ENCODE peak calls at places on chromosome 5, in five cellular contexts. X is IMR-90; E is naive thymus-derived CD4-positive, alpha-beta T cell; F is esophagus squamous epithelium; K is neuronal stem cell. Y is an unnamed sample. For H3K4me1, the result is how much of the 10 kb centered on the place peaks cover.

GRCh38 chr5:23483090-23483489 is 24.3 kb upstream of the PRDM9 start:
- DNase-seq in X (no peak), K (no peak), F (no peak), E (no peak), Y (no peak)

GRCh38 chr5:72447751-72448150 is 59.5 kb downstream of the ZNF366 start:
- DNase-seq in K (no peak), E (no peak), F (no peak), X (no peak), Y (no peak)

GRCh38 chr5:107672212-107673105 is 1.7 kb upstream of the EFNA5 start:
- DNase-seq in E (no peak), F (no peak), X (peak), K (peak), Y (peak)

GRCh38 chr5:172830876-172831662 is 3.0 kb upstream of the ERGIC1 start:
- DNase-seq in F (no peak), E (no peak), K (no peak), X (peak), Y (no peak)

GRCh38 chr5:141514330-141515111 is 25.6 kb downstream of the PCDHGC5 start:
- DNase-seq in K (no peak), F (no peak), E (no peak), X (peak), Y (no peak)

GRCh38 chr5:155728857-155729683 is 597.9 kb upstream of the SGCD start:
- DNase-seq in E (no peak), F (no peak), K (peak), X (no peak), Y (no peak)

GRCh38 chr5:116237917-116238502 is 153.2 kb downstream of the COMMD10 start:
- DNase-seq in F (no peak), X (no peak), K (no peak), E (no peak), Y (no peak)

GRCh38 chr5:170006016-170006415 is 25.7 kb upstream of the INSYN2B start:
- DNase-seq in F (no peak), E (no peak), K (no peak), X (no peak), Y (no peak)

GRCh38 chr5:177374211-177374610 is 10.0 kb upstream of the SLC34A1 start:
- DNase-seq in F (no peak), E (no peak), K (no peak), X (no peak), Y (no peak)

GRCh38 chr5:124871299-124871698 is 124.9 kb upstream of the ZNF608 start:
- DNase-seq in X (peak), F (no peak), E (no peak), K (no peak), Y (no peak)

GRCh38 chr5:149425729-149426128 is 46.6 kb upstream of the IL17B start:
- DNase-seq in K (no peak), X (no peak), E (no peak), F (no peak), Y (no peak)

GRCh38 chr5:95841914-95842812 is 19.6 kb upstream of the GLRX start:
- DNase-seq in F (no peak), X (peak), K (no peak), E (no peak), Y (no peak)

GRCh38 chr5:16007750-16008415 is 171.7 kb downstream of the MARCHF11 start:
- DNase-seq in K (no peak), F (no peak), E (no peak), X (no peak), Y (no peak)

GRCh38 chr5:17081142-17081541 is 136.3 kb upstream of the BASP1 start:
- DNase-seq in F (no peak), K (no peak), X (no peak), E (no peak), Y (no peak)

GRCh38 chr5:140251527-140251973 is 51.4 kb downstream of the PFDN1 start:
- DNase-seq in X (peak), K (no peak), F (no peak), E (peak), Y (peak)

GRCh38 chr5:138032028-138032571 is 779 bp downstream of the FAM13B start:
- DNase-seq in K (no peak), F (peak), E (no peak), X (peak), Y (peak)

GRCh38 chr5:93717162-93717561 is 24.2 kb downstream of the POU5F2 start:
- DNase-seq in F (no peak), X (peak), E (no peak), K (no peak), Y (no peak)

GRCh38 chr5:36535390-36535789 is 71.0 kb upstream of the SLC1A3 start:
- DNase-seq in F (no peak), X (no peak), K (no peak), E (no peak), Y (no peak)

GRCh38 chr5:92613546-92613945 is 967.5 kb downstream of the NR2F1-AS1 start:
- DNase-seq in F (no peak), K (no peak), X (peak), E (no peak), Y (no peak)

GRCh38 chr5:142141463-142141862 is 32.9 kb downstream of the NDFIP1 start:
- DNase-seq in E (no peak), F (no peak), X (no peak), K (no peak), Y (no peak)

GRCh38 chr5:31280210-31280609 is 86.7 kb downstream of the CDH6 start:
- DNase-seq in K (no peak), E (no peak), X (peak), F (no peak), Y (no peak)

GRCh38 chr5:27137329-27137728 is 98.9 kb upstream of the CDH9 start:
- DNase-seq in X (no peak), F (no peak), E (no peak), K (no peak), Y (no peak)

GRCh38 chr5:161034456-161034855 is 182.4 kb upstream of the ATP10B start:
- DNase-seq in F (no peak), X (no peak), K (no peak), E (no peak), Y (no peak)

GRCh38 chr5:93793159-93793781 is 51.9 kb upstream of the POU5F2 start:
- DNase-seq in K (no peak), E (no peak), F (no peak), X (no peak), Y (no peak)

GRCh38 chr5:59654691-59655090 is 238.8 kb downstream of the PDE4D start:
- DNase-seq in F (no peak), E (no peak), K (no peak), X (no peak), Y (no peak)

GRCh38 chr5:80251636-80252035 is 4.2 kb downstream of the SERINC5 start:
- DNase-seq in X (peak), K (no peak), E (no peak), F (no peak), Y (no peak)

GRCh38 chr5:135046661-135047346 is 12.8 kb upstream of the PITX1 start:
- DNase-seq in X (no peak), K (no peak), E (no peak), F (no peak), Y (no peak)

GRCh38 chr5:137959488-137959887 is 70.2 kb downstream of the PKD2L2 start:
- DNase-seq in F (no peak), X (no peak), E (no peak), K (no peak), Y (no peak)

GRCh38 chr5:177520271-177520670 is 3.5 kb upstream of the DDX41 start:
- DNase-seq in F (no peak), E (no peak), K (no peak), X (no peak), Y (no peak)

GRCh38 chr5:80078921-80079320 is 43.8 kb downstream of the THBS4 start:
- DNase-seq in X (no peak), F (no peak), K (no peak), E (no peak), Y (no peak)

GRCh38 chr5:4614088-4614487 is 526.0 kb upstream of the ADAMTS16 start:
- DNase-seq in F (no peak), K (no peak), E (no peak), X (no peak), Y (no peak)

GRCh38 chr5:19959830-19960384 is 28.1 kb downstream of the CDH18 start:
- DNase-seq in X (no peak), F (no peak), E (no peak), K (no peak), Y (no peak)

GRCh38 chr5:175032741-175033151 is 308.4 kb downstream of the MSX2 start:
- DNase-seq in K (no peak), X (no peak), F (no peak), E (no peak), Y (no peak)

GRCh38 chr5:116409591-116410296 is 164.9 kb downstream of the SEMA6A start:
- DNase-seq in X (no peak), E (no peak), F (no peak), K (no peak), Y (no peak)

GRCh38 chr5:117473075-117473595 is 898.5 kb upstream of the SEMA6A start:
- DNase-seq in F (no peak), E (no peak), X (no peak), K (peak), Y (no peak)

GRCh38 chr5:9198399-9198798 is 347.5 kb downstream of the SEMA5A start:
- DNase-seq in F (no peak), X (peak), E (no peak), K (no peak), Y (no peak)

GRCh38 chr5:9192286-9192685 is 353.6 kb downstream of the SEMA5A start:
- DNase-seq in F (no peak), K (no peak), E (no peak), X (no peak), Y (no peak)

GRCh38 chr5:9197881-9198260 is 348.0 kb downstream of the SEMA5A start:
- DNase-seq in E (no peak), X (peak), K (no peak), F (no peak), Y (no peak)

GRCh38 chr5:9194509-9194908 is 351.4 kb downstream of the SEMA5A start:
- DNase-seq in E (no peak), X (peak), F (no peak), K (no peak), Y (no peak)

GRCh38 chr5:9196403-9197224 is 349.3 kb downstream of the SEMA5A start:
- DNase-seq in F (no peak), K (peak), E (no peak), X (peak), Y (no peak)
- H3K4me3 ChIP-seq in F (no peak), K (no peak), E (no peak), X (no peak), Y (no peak)

DNA sequence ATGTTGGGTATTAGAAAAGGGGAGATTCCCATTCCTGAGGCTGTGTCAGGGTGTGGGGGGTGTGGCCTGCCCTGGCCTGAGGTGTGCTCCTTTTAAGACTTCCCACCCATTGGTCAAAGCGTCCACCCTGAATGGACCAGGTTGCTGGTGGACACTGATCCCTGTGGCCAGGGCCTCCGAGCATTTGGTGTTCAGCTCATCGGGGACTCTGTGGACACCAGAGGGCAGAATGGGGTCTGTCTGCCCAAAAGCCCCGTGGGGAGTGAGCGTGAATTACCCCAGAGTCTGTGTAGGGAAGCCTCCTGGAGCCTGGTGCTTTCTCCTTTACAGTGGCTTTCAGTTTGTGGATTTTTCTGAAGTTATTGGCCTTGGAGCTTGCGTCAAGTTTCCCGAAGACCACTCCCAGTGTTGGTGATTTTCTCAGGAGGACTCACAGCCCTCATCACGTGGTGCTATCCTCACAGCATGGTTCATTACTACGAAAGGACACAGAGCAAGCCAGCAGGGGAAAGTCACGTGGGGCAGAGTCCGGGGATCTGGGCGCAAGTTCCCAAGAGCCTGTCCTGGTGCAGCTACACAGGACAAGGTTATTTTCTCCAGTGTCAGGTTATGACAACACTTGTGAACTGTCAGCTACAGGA is 55.5 kb downstream of the TENT4A start:
- DNase-seq in E (no peak), K (no peak), X (no peak), F (no peak), Y (no peak)
- H3K4me1 ChIP-seq in E (under half), K (under half), X (under half), F (under half), Y (under half)

GRCh38 chr5:37773809-37774208 is 66.0 kb downstream of the GDNF start:
- DNase-seq in K (no peak), X (no peak), F (no peak), E (no peak), Y (no peak)

GRCh38 chr5:37772255-37772654 is 67.6 kb downstream of the GDNF start:
- DNase-seq in X (no peak), K (no peak), F (no peak), E (no peak), Y (no peak)

GRCh38 chr5:37774912-37775483 is 64.8 kb downstream of the GDNF start:
- DNase-seq in X (peak), K (no peak), E (no peak), F (no peak), Y (no peak)

GRCh38 chr5:37777472-37778135 is 62.2 kb downstream of the GDNF start:
- DNase-seq in X (peak), K (no peak), F (no peak), E (no peak), Y (no peak)

DNA sequence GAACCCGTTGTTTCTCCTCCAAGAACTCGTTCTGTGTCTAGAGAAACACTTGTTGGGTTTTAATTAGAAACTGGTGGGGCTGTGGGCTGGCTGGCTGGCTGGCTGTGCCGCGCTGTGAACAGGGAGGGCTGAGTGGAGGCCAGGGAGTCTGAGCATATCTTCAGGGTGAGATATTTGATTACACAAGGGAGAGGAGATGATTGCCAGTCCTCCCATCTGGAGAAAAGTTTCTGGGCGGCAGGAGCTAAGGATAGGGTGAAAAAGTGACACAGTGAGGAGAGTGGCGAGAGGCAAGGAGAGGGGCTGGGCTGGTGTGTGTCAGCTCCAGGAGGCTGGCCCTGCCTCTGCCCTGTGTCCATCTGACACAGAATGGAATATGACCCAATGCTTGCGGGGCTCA is 63.0 kb downstream of the GDNF start:
- DNase-seq in X (peak), K (no peak), E (no peak), F (no peak), Y (no peak)
- H3K4me3 ChIP-seq in X (no peak), K (no peak), E (no peak), F (no peak), Y (no peak)

GRCh38 chr5:178547753-178548415 is 42.3 kb downstream of the COL23A1 start:
- DNase-seq in E (no peak), F (no peak), K (no peak), X (no peak), Y (no peak)

GRCh38 chr5:178546675-178547033 is 43.5 kb downstream of the COL23A1 start:
- DNase-seq in X (no peak), K (no peak), E (no peak), F (no peak), Y (no peak)

GRCh38 chr5:178548751-178549150 is 41.4 kb downstream of the COL23A1 start:
- DNase-seq in X (no peak), F (no peak), K (no peak), E (no peak), Y (no peak)

GRCh38 chr5:178545941-178546674 is 44.1 kb downstream of the COL23A1 start:
- DNase-seq in E (no peak), K (no peak), F (no peak), X (no peak), Y (no peak)

DNA sequence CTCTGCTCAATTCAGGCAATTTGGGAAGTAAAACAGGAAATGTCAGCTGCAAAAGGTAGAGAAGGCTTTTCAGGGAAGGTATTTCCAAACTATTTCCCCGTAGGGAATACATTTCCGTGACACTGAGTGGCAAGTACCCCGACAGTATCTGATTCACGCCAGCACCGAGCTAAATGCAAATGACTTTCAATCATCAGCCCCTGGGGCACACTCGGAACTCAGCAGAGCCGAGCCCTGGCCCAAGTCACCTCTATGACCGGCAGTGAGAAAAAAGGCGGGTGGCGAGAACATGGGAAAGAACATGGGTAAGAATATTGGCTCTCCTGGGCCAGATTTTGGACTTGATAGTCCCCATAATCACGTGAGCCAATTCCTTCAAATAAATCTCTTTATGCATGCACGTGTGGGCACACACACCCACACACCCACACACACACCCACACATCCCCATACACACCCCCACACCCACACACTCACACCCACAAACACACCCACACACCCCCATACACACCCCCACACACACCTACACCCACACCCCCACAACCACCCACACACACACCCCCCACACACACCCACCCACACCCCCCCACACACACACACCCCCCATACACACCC is 43.0 kb downstream of the COL23A1 start:
- DNase-seq in K (no peak), X (no peak), E (no peak), F (no peak), Y (no peak)
- H3K4me1 ChIP-seq in K (under half), X (under half), E (under half), F (under half), Y (under half)

GRCh38 chr5:10304932-10305331 is 2.8 kb downstream of the CMBL start:
- DNase-seq in F (no peak), E (no peak), K (no peak), X (no peak), Y (no peak)

GRCh38 chr5:10308844-10309243 is 1.1 kb upstream of the CMBL start:
- DNase-seq in E (no peak), K (no peak), F (no peak), X (no peak), Y (no peak)

GRCh38 chr5:10306806-10307205 is 896 bp downstream of the CMBL start:
- DNase-seq in F (no peak), K (no peak), X (no peak), E (no peak), Y (no peak)

GRCh38 chr5:10306114-10306513 is 1.6 kb downstream of the CMBL start:
- DNase-seq in K (no peak), X (no peak), E (no peak), F (no peak), Y (no peak)

DNA sequence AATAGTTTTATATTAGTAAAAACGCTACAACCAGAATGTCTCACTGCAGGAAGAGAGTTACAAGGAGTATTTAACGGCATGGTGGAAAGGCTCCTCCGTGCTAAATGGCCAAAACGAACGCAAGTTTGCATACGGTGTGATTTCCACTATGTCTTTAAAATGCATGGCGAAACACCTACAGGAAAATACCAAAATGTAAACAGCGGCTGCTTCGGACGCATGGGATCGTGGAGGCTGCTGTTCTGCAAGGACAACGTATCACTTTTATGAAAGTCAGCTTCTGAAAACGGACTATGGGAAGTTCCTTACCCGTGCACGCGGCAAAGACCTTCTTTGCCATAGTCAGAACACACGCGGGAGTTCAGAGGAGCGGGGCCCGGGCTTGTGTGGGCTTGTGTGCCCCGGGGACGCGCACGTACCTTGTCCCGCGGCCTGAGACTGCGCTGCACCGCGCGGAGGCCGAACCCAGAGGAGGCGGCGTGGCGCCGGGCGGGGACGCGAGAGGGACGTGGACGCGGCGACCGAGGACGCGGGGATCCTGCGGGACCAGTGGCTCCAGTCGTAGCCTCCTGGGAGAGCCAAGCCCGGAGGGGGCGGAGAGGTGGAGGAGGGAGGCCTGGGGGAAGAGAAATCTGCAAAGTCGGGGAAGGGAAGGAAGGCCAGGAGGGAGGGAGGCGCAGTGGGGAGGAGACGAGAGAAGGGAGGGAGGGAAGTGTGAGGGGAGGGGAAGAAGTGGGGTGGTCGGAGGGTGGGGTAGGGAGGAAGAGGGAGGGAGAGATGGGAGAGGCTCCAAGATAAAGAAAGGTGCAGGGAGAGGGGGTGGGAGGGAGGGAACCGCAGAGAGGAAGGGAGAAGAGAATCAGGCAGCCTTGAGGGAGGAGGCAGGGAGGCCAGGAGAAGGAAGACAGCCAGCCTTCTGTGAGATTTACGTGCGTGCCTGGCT is at the start of gene CMBL:
- DNase-seq in F (no peak), X (peak), K (no peak), E (peak), Y (no peak)
- H3K4me3 ChIP-seq in F (peak), X (peak), K (peak), E (peak), Y (peak)

GRCh38 chr5:76477061-76477460 is 74.0 kb downstream of the IQGAP2 start:
- DNase-seq in X (no peak), K (no peak), F (no peak), E (no peak), Y (no peak)
- H3K4me1 ChIP-seq in X (under half), K (under half), F (under half), E (half or more), Y (under half)

GRCh38 chr5:98969400-98969799 is 40.6 kb upstream of the CHD1 start:
- DNase-seq in K (no peak), X (no peak), F (no peak), E (no peak), Y (no peak)
- H3K4me3 ChIP-seq in K (no peak), X (no peak), F (no peak), E (no peak), Y (no peak)

GRCh38 chr5:109394806-109395205 is 15.0 kb downstream of the PJA2 start:
- DNase-seq in X (no peak), E (no peak), F (no peak), K (no peak), Y (no peak)
- H3K4me1 ChIP-seq in X (under half), E (under half), F (under half), K (under half), Y (half or more)

GRCh38 chr5:75491621-75492020 is 19.8 kb downstream of the CERT1 start:
- DNase-seq in E (no peak), F (no peak), K (no peak), X (no peak), Y (no peak)
- H3K4me3 ChIP-seq in E (no peak), F (no peak), K (no peak), X (no peak), Y (no peak)

Y was measured in CD8-positive, alpha-beta memory T cell.